ENCODE peak calls at places on chromosomes 2 and 18, in five cellular contexts. Z, E, R, P and V are unnamed samples.

GRCh38 chr2:18630541-18630940 is 41.2 kb upstream of the NT5C1B start:
- DNase-seq in Z (no peak), E (no peak), R (no peak), P (no peak), V (no peak)

GRCh38 chr2:6877402-6878305 is at the start of gene RSAD2:
- DNase-seq in Z (peak), E (peak), R (peak), P (peak), V (no peak)

GRCh38 chr18:36411745-36412168 is 114.2 kb downstream of the FHOD3 start:
- DNase-seq in Z (no peak), E (peak), R (peak), P (no peak), V (no peak)

GRCh38 chr2:138537170-138537915 is 35.8 kb downstream of the SPOPL start:
- DNase-seq in Z (no peak), E (no peak), R (no peak), P (no peak), V (no peak)

GRCh38 chr18:23906658-23907057 is 107.9 kb upstream of the TTC39C start:
- DNase-seq in Z (no peak), E (no peak), R (no peak), P (no peak), V (no peak)

GRCh38 chr18:63970803-63971191 is 916 bp downstream of the SERPINB8 start:
- DNase-seq in Z (peak), E (peak), R (no peak), P (peak), V (no peak)

GRCh38 chr18:40867452-40867851 is 1087.6 kb upstream of the PIK3C3 start:
- DNase-seq in Z (no peak), E (peak), R (peak), P (no peak), V (no peak)

GRCh38 chr18:36828157-36828629 is 609 bp downstream of the TPGS2 start:
- DNase-seq in Z (peak), E (peak), R (peak), P (no peak), V (no peak)

GRCh38 chr2:181275643-181276070 is 181.5 kb upstream of the ITGA4 start:
- DNase-seq in Z (no peak), E (no peak), R (no peak), P (no peak), V (no peak)

GRCh38 chr2:186059096-186059495 is 320.5 kb downstream of the FSIP2 start:
- DNase-seq in Z (no peak), E (peak), R (no peak), P (no peak), V (peak)

GRCh38 chr18:9069482-9070059 is 32.9 kb upstream of the NDUFV2 start:
- DNase-seq in Z (no peak), E (no peak), R (no peak), P (no peak), V (no peak)

GRCh38 chr2:239918749-239919148 is 106.4 kb downstream of the NDUFA10 start:
- DNase-seq in Z (peak), E (no peak), R (no peak), P (peak), V (no peak)

GRCh38 chr2:45578056-45578843 is 32.8 kb downstream of the SRBD1 start:
- DNase-seq in Z (no peak), E (peak), R (peak), P (no peak), V (no peak)

GRCh38 chr2:197256771-197257170 is 53.8 kb downstream of the ANKRD44 start:
- DNase-seq in Z (no peak), E (no peak), R (no peak), P (no peak), V (no peak)

GRCh38 chr2:29420999-29421856 is 306.0 kb downstream of the CLIP4 start:
- DNase-seq in Z (no peak), E (peak), R (no peak), P (no peak), V (no peak)

GRCh38 chr2:240685771-240686371 is 3.2 kb upstream of the AQP12B start:
- DNase-seq in Z (no peak), E (no peak), R (no peak), P (peak), V (no peak)

GRCh38 chr2:45723857-45724256 is 72.4 kb downstream of the PRKCE start:
- DNase-seq in Z (no peak), E (no peak), R (no peak), P (no peak), V (no peak)

GRCh38 chr2:1458432-1458831 is 45.2 kb downstream of the TPO start:
- DNase-seq in Z (no peak), E (no peak), R (no peak), P (no peak), V (no peak)

GRCh38 chr2:71615769-71616730 is 162.7 kb downstream of the DYSF start:
- DNase-seq in Z (no peak), E (no peak), R (no peak), P (peak), V (no peak)

GRCh38 chr2:119359774-119360173 is 6.9 kb downstream of the C2orf76 start:
- DNase-seq in Z (no peak), E (no peak), R (no peak), P (no peak), V (no peak)

DNA sequence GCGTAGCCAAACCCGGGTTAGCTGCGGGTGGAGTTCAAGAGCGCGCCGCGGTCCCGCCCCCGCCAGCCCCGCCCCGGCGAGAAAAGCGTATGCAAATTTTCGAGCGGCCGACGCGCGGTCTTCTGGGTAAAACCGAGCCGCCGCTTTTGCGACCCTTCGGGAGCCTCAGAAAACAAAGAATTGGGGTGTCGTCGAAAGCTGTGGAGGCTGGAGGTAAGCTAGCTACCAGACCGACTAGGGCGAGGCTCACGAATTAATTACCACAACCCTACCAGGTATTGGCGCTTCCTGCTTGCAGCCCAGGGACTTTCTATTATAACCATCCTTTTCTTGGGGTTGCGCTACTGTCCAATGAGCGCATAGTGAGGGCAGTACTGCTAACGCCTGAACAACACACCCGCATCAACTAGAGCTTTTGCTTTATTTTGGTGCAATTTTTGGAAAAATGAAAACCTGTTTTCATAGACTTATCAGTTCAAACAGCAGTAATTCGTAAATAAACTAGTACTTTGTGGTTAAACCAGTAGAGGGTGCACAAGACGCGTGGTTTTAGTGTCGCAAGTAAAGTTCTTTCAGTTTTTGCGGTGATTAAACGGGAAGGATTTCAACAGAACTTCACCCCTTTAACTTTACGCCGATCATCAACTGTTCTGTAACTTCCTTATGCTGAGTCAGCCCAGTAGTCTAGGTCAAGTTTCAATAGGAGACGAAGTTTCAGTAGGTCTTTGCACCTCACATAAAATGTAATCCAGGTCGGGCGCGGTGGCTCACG is at the start of gene RNU4ATAC:
- DNase-seq in Z (peak), E (peak), R (peak), P (peak), V (peak)
- TF ChIP-seq CTCF in Z (peak), E (peak), R (peak), P (peak), V (peak)

GRCh38 chr2:219230201-219230540 is 565 bp downstream of the ANKZF1 start:
- DNase-seq in Z (no peak), E (peak), R (peak), P (peak), V (no peak)

GRCh38 chr2:219228026-219228744 is 1.3 kb downstream of the ATG9A start:
- DNase-seq in Z (no peak), E (no peak), R (no peak), P (no peak), V (no peak)

GRCh38 chr2:219228745-219229374 is 576 bp downstream of the ATG9A start:
- DNase-seq in Z (no peak), E (no peak), R (no peak), P (no peak), V (no peak)

GRCh38 chr2:219225350-219225749 is 4.1 kb downstream of the ATG9A start:
- DNase-seq in Z (no peak), E (no peak), R (no peak), P (no peak), V (no peak)

GRCh38 chr2:219229375-219230200 is at the start of the genes ANKZF1 and ATG9A:
- DNase-seq in Z (peak), E (peak), R (peak), P (peak), V (peak)
- TF ChIP-seq CTCF in Z (peak), E (no peak), R (no peak), P (peak), V (no peak)

GRCh38 chr2:237581751-237582746 is 8.5 kb downstream of the RAB17 start:
- DNase-seq in Z (peak), E (peak), R (peak), P (no peak), V (peak)
- TF ChIP-seq CTCF in Z (peak), E (peak), R (peak), P (peak), V (peak)

GRCh38 chr2:223954401-223954800 is 2.9 kb upstream of the MRPL44 start:
- DNase-seq in Z (no peak), E (peak), R (peak), P (no peak), V (no peak)
- TF ChIP-seq CTCF in Z (no peak), E (no peak), R (peak), P (no peak), V (no peak)

GRCh38 chr18:46720521-46720920 is 36.3 kb downstream of the ST8SIA5 start:
- DNase-seq in Z (no peak), E (no peak), R (no peak), P (no peak), V (no peak)

GRCh38 chr18:46721331-46721730 is 35.5 kb downstream of the ST8SIA5 start:
- DNase-seq in Z (no peak), E (no peak), R (no peak), P (no peak), V (no peak)

GRCh38 chr18:46718501-46719341 is 38.1 kb downstream of the ST8SIA5 start:
- DNase-seq in Z (no peak), E (peak), R (no peak), P (no peak), V (peak)

GRCh38 chr18:46720092-46720491 is 36.8 kb downstream of the ST8SIA5 start:
- DNase-seq in Z (no peak), E (no peak), R (no peak), P (no peak), V (no peak)

DNA sequence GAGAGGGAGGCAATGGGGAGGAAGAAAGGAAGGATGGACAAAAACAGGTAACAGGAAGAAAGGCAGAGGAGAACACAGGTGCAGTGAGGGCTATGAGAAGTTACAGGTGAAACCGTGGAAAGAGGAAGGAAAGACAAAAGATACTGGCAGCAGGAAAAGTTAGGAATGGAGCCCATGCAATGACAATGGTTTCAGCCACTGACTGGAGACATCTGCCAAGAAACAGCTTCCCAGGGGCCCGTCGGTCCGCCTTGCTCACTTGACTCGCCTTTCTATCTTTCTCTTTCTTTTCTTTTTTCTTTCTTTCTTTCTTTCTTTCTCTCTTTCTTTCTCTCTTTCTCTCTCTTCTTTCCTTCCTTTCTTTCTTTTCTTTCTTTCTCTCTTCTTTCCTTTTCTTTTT is 37.5 kb downstream of the ST8SIA5 start:
- DNase-seq in Z (no peak), E (no peak), R (no peak), P (no peak), V (no peak)
- TF ChIP-seq CTCF in Z (no peak), E (no peak), R (no peak), P (no peak), V (no peak)

GRCh38 chr18:48228841-48229240 is 180.3 kb downstream of the ZBTB7C start:
- DNase-seq in Z (no peak), E (peak), R (no peak), P (no peak), V (no peak)

GRCh38 chr18:48228301-48228715 is 180.9 kb downstream of the ZBTB7C start:
- DNase-seq in Z (peak), E (peak), R (no peak), P (no peak), V (no peak)

GRCh38 chr18:48227206-48227605 is 182.0 kb downstream of the ZBTB7C start:
- DNase-seq in Z (no peak), E (no peak), R (no peak), P (no peak), V (no peak)

GRCh38 chr18:48229445-48230052 is 179.6 kb downstream of the ZBTB7C start:
- DNase-seq in Z (peak), E (peak), R (no peak), P (no peak), V (no peak)

DNA sequence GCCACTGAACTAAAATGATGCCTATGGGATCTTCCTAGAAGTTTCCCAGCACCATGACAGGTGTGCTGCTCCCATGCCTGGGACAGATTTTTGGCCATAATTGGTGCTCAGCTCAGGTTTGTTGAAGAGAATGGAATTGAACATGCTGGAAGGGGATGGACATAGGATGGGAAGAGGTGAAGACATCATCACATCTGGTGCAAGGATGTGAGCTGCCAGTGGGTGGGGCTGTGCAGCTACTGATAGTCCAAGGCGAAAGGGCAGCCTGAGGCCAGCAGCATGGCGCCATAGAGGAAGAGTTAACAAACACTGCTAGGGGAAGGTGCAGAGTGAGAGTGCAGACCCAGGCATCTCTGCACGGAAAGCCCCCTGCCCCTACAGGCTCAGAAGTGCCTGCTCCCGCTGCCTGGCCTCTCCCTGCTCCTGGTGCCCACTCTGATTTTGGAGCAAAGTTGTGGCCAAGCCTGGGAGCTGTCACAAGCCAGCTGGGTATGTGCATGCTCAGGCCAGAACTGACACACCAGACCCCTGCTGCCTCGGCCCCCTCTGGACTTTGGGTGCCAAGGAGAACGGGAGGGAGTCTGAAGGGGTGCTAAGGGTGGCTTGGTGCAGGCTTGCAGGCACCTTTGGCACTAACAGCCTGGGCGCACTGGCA is 178.6 kb downstream of the ZBTB7C start:
- DNase-seq in Z (no peak), E (peak), R (peak), P (peak), V (no peak)
- TF ChIP-seq CTCF in Z (peak), E (peak), R (peak), P (peak), V (peak)